ENCODE peak calls at places on chromosome 17, in nine cellular contexts. C is ovary, Z is left ventricle myocardium inferior, J is GM20000, H is nephron progenitor cell, N is B cell, G is heart left ventricle, O is progenitor cell of endocrine pancreas, U is fibroblast of pulmonary artery. W is an unnamed sample.

GRCh38 chr17:18093616-18094408 is 6.1 kb downstream of the DRG2 start:
- DNase-seq in H (no peak), N (no peak), U (peak), J (no peak), O (no peak), G (peak), Z (peak), C (no peak), W (no peak)

GRCh38 chr17:81036128-81036891 is 1.4 kb downstream of the BAIAP2 start:
- DNase-seq in N (no peak), Z (no peak), C (no peak), O (no peak), G (no peak), J (no peak), U (no peak), H (no peak), W (no peak)

GRCh38 chr17:70608193-70608592 is 438.9 kb downstream of the KCNJ2 start:
- DNase-seq in U (no peak), N (no peak), Z (no peak), O (no peak), C (no peak), H (no peak), G (no peak), J (no peak), W (no peak)

GRCh38 chr17:48470388-48471034 is 40.5 kb upstream of the SKAP1 start:
- DNase-seq in H (no peak), J (no peak), G (no peak), Z (no peak), O (no peak), U (peak), C (no peak), N (no peak), W (no peak)

GRCh38 chr17:67818110-67819002 is 6.9 kb upstream of the BPTF start:
- DNase-seq in J (peak), O (no peak), N (peak), H (peak), Z (no peak), U (no peak), G (no peak), C (no peak), W (no peak)

GRCh38 chr17:17054636-17055035 is 12.4 kb downstream of the MPRIP start:
- DNase-seq in O (no peak), N (no peak), G (no peak), Z (no peak), U (no peak), H (no peak), J (no peak), C (no peak), W (no peak)

GRCh38 chr17:49482144-49482817 is 12.8 kb upstream of the NGFR start:
- DNase-seq in G (no peak), U (peak), C (no peak), O (no peak), H (no peak), Z (no peak), J (no peak), N (no peak), W (no peak)

GRCh38 chr17:77214743-77215142 is 74.0 kb downstream of the SEC14L1 start:
- DNase-seq in H (peak), U (peak), Z (no peak), J (no peak), N (no peak), G (peak), C (no peak), O (no peak), W (no peak)

GRCh38 chr17:48131216-48131824 is 23.8 kb downstream of the SNX11 start:
- DNase-seq in G (peak), N (peak), J (peak), O (peak), U (peak), C (peak), Z (no peak), H (peak), W (no peak)

GRCh38 chr17:76264425-76264754 is 758 bp upstream of the UBALD2 start:
- DNase-seq in N (no peak), G (no peak), Z (no peak), J (no peak), C (no peak), H (no peak), O (no peak), U (no peak), W (no peak)

GRCh38 chr17:37708616-37709212 is 36.1 kb downstream of the HNF1B start:
- DNase-seq in O (no peak), Z (no peak), J (no peak), H (no peak), N (no peak), G (no peak), U (no peak), C (no peak), W (no peak)

GRCh38 chr17:76547183-76547641 is 7.4 kb downstream of the PRCD start:
- DNase-seq in C (peak), N (peak), G (peak), J (peak), H (peak), U (peak), O (peak), Z (peak), W (no peak)

GRCh38 chr17:564526-564925 is 150.1 kb downstream of the VPS53 start:
- DNase-seq in C (no peak), Z (no peak), N (no peak), J (no peak), G (no peak), U (peak), H (no peak), O (no peak), W (no peak)

GRCh38 chr17:63332286-63332685 is 113.8 kb downstream of the CYB561 start:
- DNase-seq in J (no peak), N (no peak), Z (no peak), H (no peak), O (no peak), G (no peak), U (peak), C (no peak), W (no peak)

GRCh38 chr17:70527364-70527888 is 358.1 kb downstream of the KCNJ2 start:
- DNase-seq in J (no peak), Z (no peak), O (no peak), H (no peak), C (no peak), G (no peak), N (no peak), U (no peak), W (peak)

GRCh38 chr17:62892870-62893338 is 73.1 kb upstream of the TANC2 start:
- DNase-seq in H (no peak), N (no peak), U (peak), J (no peak), Z (peak), G (peak), O (no peak), C (no peak), W (peak)

GRCh38 chr17:58541249-58541648 is 26.8 kb upstream of the MTMR4 start:
- DNase-seq in O (no peak), U (no peak), H (no peak), G (no peak), N (no peak), J (peak), C (no peak), Z (no peak), W (no peak)
- TF ChIP-seq CTCF in O (peak), U (peak), H (peak), G (no peak), N (peak), J (peak), C (no peak), Z (peak), W (peak)

GRCh38 chr17:43999024-43999423 is 5.4 kb upstream of the NAGS start:
- DNase-seq in G (no peak), O (no peak), N (no peak), C (no peak), H (no peak), Z (no peak), J (no peak), U (no peak), W (no peak)

GRCh38 chr17:44000141-44000860 is 4.1 kb upstream of the NAGS start:
- DNase-seq in C (no peak), J (no peak), U (no peak), Z (no peak), H (no peak), G (no peak), O (no peak), N (peak), W (no peak)

GRCh38 chr17:44002141-44002848 is 2.1 kb upstream of the NAGS start:
- DNase-seq in U (peak), O (no peak), N (peak), Z (no peak), H (no peak), G (no peak), C (no peak), J (no peak), W (no peak)

GRCh38 chr17:44001461-44001920 is 2.9 kb upstream of the NAGS start:
- DNase-seq in Z (no peak), G (no peak), H (no peak), N (peak), U (no peak), O (no peak), C (no peak), J (no peak), W (no peak)

DNA sequence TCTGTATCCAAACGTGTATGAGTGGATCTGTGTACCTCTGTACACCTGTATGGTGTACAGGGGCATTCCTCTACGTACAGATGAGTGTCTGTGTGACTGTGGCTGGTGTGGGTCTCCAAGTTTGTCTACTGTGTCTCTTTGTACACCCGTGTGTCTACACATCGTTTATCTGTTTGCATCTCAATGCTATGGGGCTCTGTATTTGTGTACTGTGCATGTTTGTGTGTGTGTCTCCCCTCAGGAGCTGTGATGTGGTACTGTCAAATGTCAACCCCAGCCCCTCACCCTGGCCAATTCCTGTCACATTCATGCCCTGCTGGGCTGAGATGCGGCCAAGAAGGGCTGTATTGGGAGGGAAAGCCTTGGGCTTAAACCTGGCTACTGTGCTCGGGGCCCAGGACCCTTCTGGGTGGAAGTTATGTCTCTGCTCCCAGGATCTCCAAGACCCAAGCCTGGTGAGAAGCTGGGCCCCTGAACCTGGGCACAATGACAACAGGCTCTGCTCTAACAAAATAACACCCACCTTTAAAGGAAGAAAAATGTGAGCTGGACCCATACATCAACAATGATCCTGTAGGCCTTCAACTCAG is 3.5 kb upstream of the NAGS start:
- DNase-seq in Z (no peak), G (no peak), U (no peak), H (no peak), C (no peak), O (no peak), N (no peak), J (no peak), W (no peak)
- TF ChIP-seq CTCF in Z (no peak), G (no peak), U (no peak), H (no peak), C (no peak), O (no peak), N (no peak), J (no peak), W (no peak)

GRCh38 chr17:74641224-74641948 is 17.8 kb upstream of the CD300E start:
- DNase-seq in H (no peak), U (no peak), C (no peak), O (no peak), Z (no peak), J (no peak), N (no peak), G (no peak), W (peak)
- TF ChIP-seq CTCF in H (no peak), U (no peak), C (no peak), O (no peak), Z (no peak), J (no peak), N (no peak), G (no peak), W (no peak)

GRCh38 chr17:38868968-38869646 is 751 bp upstream of the LASP1 start:
- DNase-seq in U (peak), O (peak), N (peak), C (peak), J (peak), H (peak), G (peak), Z (peak), W (peak)
- TF ChIP-seq CTCF in U (peak), O (peak), N (peak), C (no peak), J (peak), H (no peak), G (no peak), Z (peak), W (no peak)

DNA sequence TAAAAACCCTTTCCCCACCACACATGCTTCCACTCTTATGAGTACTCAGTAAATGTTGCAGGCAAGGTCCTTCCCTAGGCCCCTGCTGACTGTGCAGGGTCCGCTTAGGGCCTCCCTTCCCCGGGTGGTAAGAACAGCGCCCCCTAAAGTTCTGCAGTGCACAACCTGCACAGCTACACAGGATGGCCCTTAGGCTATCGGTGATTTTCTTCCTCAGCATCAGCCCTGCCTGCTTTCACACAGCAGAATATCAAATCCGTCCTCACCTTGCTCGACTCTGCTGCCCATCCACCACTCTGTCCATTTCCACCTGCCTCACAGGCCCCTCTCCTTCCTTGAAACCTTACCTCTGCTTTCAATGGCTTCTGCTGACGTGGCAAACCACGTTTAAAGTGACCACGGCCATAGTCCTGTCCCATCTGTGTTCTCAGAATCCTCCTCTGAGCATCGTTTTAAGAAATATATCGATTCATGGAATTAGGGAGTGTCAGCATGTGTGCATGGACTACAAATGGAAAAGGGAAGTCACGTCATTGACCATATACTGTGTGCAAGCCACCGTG is 51.4 kb upstream of the TMEM132E start:
- DNase-seq in Z (no peak), O (no peak), G (no peak), J (no peak), U (no peak), N (no peak), C (no peak), H (no peak), W (no peak)
- TF ChIP-seq CTCF in Z (no peak), O (peak), G (no peak), J (no peak), U (no peak), N (no peak), C (no peak), H (no peak), W (no peak)

W was measured in CD14-positive monocyte.